ENCODE peak calls at places on chromosome 9, in five cellular contexts. One of them, this sample, is unnamed.

GRCh38 chr9:107397076-107398049 is 92.2 kb downstream of the KLF4 start:
- DNase-seq in upper lobe of right lung: no peak
- DNase-seq in psoas muscle: no peak
- DNase-seq in body of pancreas: no peak
- DNase-seq in CD8-positive, alpha-beta T cell: no peak
- DNase-seq in this sample: no peak

GRCh38 chr9:21964925-21965385 is 29.2 kb downstream of the CDKN2A start:
- DNase-seq in psoas muscle: no peak
- DNase-seq in body of pancreas: peak
- DNase-seq in CD8-positive, alpha-beta T cell: peak
- DNase-seq in upper lobe of right lung: peak
- DNase-seq in this sample: peak

GRCh38 chr9:94908583-94909249 is 182.2 kb downstream of the AOPEP start:
- DNase-seq in body of pancreas: peak
- DNase-seq in CD8-positive, alpha-beta T cell: no peak
- DNase-seq in upper lobe of right lung: no peak
- DNase-seq in psoas muscle: no peak
- DNase-seq in this sample: no peak

GRCh38 chr9:116153765-116154333 is at the start of gene PAPPA:
- DNase-seq in CD8-positive, alpha-beta T cell: no peak
- DNase-seq in upper lobe of right lung: no peak
- DNase-seq in psoas muscle: no peak
- DNase-seq in body of pancreas: no peak
- DNase-seq in this sample: no peak

GRCh38 chr9:34675048-34675714 is 12.7 kb upstream of the CCL27 start:
- DNase-seq in CD8-positive, alpha-beta T cell: peak
- DNase-seq in body of pancreas: peak
- DNase-seq in upper lobe of right lung: no peak
- DNase-seq in psoas muscle: peak
- DNase-seq in this sample: peak

GRCh38 chr9:106420511-106420944 is 442.4 kb upstream of the ZNF462 start:
- DNase-seq in psoas muscle: no peak
- DNase-seq in CD8-positive, alpha-beta T cell: peak
- DNase-seq in upper lobe of right lung: no peak
- DNase-seq in body of pancreas: no peak
- DNase-seq in this sample: peak

GRCh38 chr9:136854842-136855460 is 2.8 kb downstream of the MAMDC4 start:
- DNase-seq in upper lobe of right lung: no peak
- DNase-seq in body of pancreas: no peak
- DNase-seq in psoas muscle: no peak
- DNase-seq in CD8-positive, alpha-beta T cell: no peak
- DNase-seq in this sample: no peak

GRCh38 chr9:137027369-137028012 is 546 bp downstream of the ABCA2 start:
- DNase-seq in CD8-positive, alpha-beta T cell: no peak
- DNase-seq in upper lobe of right lung: no peak
- DNase-seq in psoas muscle: no peak
- DNase-seq in body of pancreas: no peak
- DNase-seq in this sample: no peak

GRCh38 chr9:126283799-126284465 is 42.7 kb upstream of the MVB12B start:
- DNase-seq in psoas muscle: no peak
- DNase-seq in body of pancreas: no peak
- DNase-seq in upper lobe of right lung: no peak
- DNase-seq in CD8-positive, alpha-beta T cell: no peak
- DNase-seq in this sample: no peak

GRCh38 chr9:69122086-69122390 is 52.0 kb upstream of the TJP2 start:
- DNase-seq in CD8-positive, alpha-beta T cell: peak
- DNase-seq in psoas muscle: peak
- DNase-seq in body of pancreas: peak
- DNase-seq in upper lobe of right lung: peak
- DNase-seq in this sample: peak

GRCh38 chr9:118362123-118362522 is 657.9 kb downstream of the TLR4 start:
- DNase-seq in psoas muscle: no peak
- DNase-seq in CD8-positive, alpha-beta T cell: no peak
- DNase-seq in upper lobe of right lung: no peak
- DNase-seq in body of pancreas: no peak
- DNase-seq in this sample: no peak

GRCh38 chr9:19998823-19999455 is 210.1 kb upstream of the SLC24A2 start:
- DNase-seq in CD8-positive, alpha-beta T cell: no peak
- DNase-seq in psoas muscle: no peak
- DNase-seq in upper lobe of right lung: no peak
- DNase-seq in body of pancreas: no peak
- DNase-seq in this sample: peak

GRCh38 chr9:114116061-114116747 is 17.1 kb upstream of the KIF12 start:
- DNase-seq in psoas muscle: no peak
- DNase-seq in body of pancreas: peak
- DNase-seq in CD8-positive, alpha-beta T cell: no peak
- DNase-seq in upper lobe of right lung: peak
- DNase-seq in this sample: no peak

GRCh38 chr9:88426651-88427050 is 38.4 kb downstream of the SPIN1 start:
- DNase-seq in CD8-positive, alpha-beta T cell: no peak
- DNase-seq in upper lobe of right lung: no peak
- DNase-seq in body of pancreas: no peak
- DNase-seq in psoas muscle: no peak
- DNase-seq in this sample: no peak

GRCh38 chr9:33415152-33416038 is 13.0 kb upstream of the AQP7 start:
- DNase-seq in psoas muscle: peak
- DNase-seq in upper lobe of right lung: peak
- DNase-seq in CD8-positive, alpha-beta T cell: peak
- DNase-seq in body of pancreas: peak
- DNase-seq in this sample: peak

GRCh38 chr9:136594492-136594891 is 48.6 kb upstream of the NOTCH1 start:
- DNase-seq in body of pancreas: no peak
- DNase-seq in psoas muscle: no peak
- DNase-seq in upper lobe of right lung: no peak
- DNase-seq in CD8-positive, alpha-beta T cell: no peak
- DNase-seq in this sample: no peak

GRCh38 chr9:22079873-22080341 is 70.8 kb upstream of the CDKN2B start:
- DNase-seq in body of pancreas: peak
- DNase-seq in upper lobe of right lung: no peak
- DNase-seq in CD8-positive, alpha-beta T cell: peak
- DNase-seq in psoas muscle: no peak
- DNase-seq in this sample: peak

GRCh38 chr9:137138701-137139467 is at the start of gene GRIN1:
- DNase-seq in upper lobe of right lung: peak
- DNase-seq in body of pancreas: no peak
- DNase-seq in CD8-positive, alpha-beta T cell: no peak
- DNase-seq in psoas muscle: no peak
- DNase-seq in this sample: no peak

DNA sequence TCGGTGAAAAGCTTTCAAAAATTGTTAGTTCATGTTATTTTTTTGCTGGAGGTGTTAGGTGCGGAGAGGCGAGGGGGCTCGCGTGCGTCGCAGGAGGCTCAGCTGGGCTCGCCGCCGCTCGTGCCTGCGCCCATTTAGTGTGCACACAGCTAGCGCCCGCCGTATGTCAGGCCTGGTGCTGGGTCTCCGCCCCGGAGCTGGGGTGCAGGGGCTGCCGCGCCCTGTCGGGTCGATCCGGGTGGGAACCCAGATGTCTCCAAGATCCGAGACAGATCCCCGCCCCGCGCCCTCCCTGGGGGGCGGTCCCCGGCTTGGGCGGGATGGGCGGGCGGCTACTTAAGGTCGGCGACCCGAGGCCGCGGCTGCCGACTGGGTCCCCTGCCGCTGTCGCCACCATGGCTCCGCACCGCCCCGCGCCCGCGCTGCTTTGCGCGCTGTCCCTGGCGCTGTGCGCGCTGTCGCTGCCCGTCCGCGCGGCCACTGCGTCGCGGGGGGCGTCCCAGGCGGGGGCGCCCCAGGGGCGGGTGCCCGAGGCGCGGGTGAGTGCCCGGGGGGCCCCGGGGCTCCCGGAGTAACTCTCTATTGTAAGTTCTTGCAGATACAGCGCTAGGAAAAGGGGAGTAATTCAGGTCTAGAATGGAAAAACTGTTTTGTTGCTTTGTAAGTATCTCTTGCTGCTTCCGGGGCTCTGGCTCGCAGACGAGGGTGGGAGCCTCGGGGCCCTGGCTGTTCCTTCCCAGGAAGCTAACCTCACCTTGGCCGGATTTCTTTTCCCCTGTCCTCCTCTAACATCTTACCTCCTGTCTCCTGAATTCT is 31.7 kb downstream of the GSN start:
- DNase-seq in upper lobe of right lung: peak
- DNase-seq in body of pancreas: no peak
- DNase-seq in psoas muscle: peak
- DNase-seq in CD8-positive, alpha-beta T cell: peak
- DNase-seq in this sample: no peak
- TF ChIP-seq CTCF in upper lobe of right lung: no peak
- TF ChIP-seq CTCF in body of pancreas: no peak
- TF ChIP-seq CTCF in psoas muscle: no peak
- TF ChIP-seq CTCF in CD8-positive, alpha-beta T cell: no peak
- TF ChIP-seq CTCF in this sample: no peak

DNA sequence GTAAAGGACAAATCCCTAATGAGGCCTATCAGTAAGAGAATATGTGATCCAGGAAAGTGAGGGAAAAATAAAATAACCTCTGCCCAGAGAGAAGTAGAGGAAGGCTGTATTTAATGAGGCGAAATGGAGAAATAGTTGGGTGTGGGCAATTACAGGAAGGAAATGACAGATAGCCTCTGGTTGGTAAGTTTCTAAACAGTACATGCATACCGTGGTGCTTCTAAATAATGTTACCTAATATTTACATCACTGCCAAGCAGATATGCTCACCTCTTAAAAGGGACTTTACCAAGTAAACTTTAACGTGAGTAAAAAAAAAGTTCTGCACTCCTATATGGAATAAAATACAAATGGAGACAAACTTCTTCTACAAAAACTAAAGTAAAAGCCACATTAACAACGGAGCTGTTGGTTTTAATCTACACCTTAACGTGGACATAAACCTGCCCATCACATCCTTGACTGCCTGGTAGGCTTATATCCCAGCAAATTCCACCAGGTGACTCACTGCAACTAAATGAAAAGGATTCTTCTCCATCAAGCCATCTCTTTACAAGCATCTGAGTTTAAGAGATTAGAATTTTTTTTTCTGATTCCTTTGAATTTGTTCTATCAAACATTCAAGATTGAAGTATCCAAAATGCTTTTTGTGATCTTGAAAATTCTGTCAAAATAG is 12.4 kb downstream of the NFIL3 start:
- DNase-seq in upper lobe of right lung: no peak
- DNase-seq in CD8-positive, alpha-beta T cell: no peak
- DNase-seq in body of pancreas: no peak
- DNase-seq in psoas muscle: no peak
- DNase-seq in this sample: no peak
- TF ChIP-seq CTCF in upper lobe of right lung: no peak
- TF ChIP-seq CTCF in CD8-positive, alpha-beta T cell: no peak
- TF ChIP-seq CTCF in body of pancreas: no peak
- TF ChIP-seq CTCF in psoas muscle: no peak
- TF ChIP-seq CTCF in this sample: no peak

GRCh38 chr9:122004589-122004988 is 88.5 kb downstream of the TTLL11 start:
- DNase-seq in body of pancreas: no peak
- DNase-seq in upper lobe of right lung: no peak
- DNase-seq in psoas muscle: no peak
- DNase-seq in CD8-positive, alpha-beta T cell: no peak
- DNase-seq in this sample: no peak

GRCh38 chr9:122001491-122002201 is 91.5 kb downstream of the TTLL11 start:
- DNase-seq in CD8-positive, alpha-beta T cell: no peak
- DNase-seq in psoas muscle: peak
- DNase-seq in upper lobe of right lung: no peak
- DNase-seq in body of pancreas: no peak
- DNase-seq in this sample: no peak

GRCh38 chr9:122007837-122008236 is 85.3 kb downstream of the TTLL11 start:
- DNase-seq in psoas muscle: no peak
- DNase-seq in body of pancreas: no peak
- DNase-seq in upper lobe of right lung: no peak
- DNase-seq in CD8-positive, alpha-beta T cell: no peak
- DNase-seq in this sample: no peak

GRCh38 chr9:122008559-122008958 is 84.5 kb downstream of the TTLL11 start:
- DNase-seq in psoas muscle: no peak
- DNase-seq in body of pancreas: no peak
- DNase-seq in upper lobe of right lung: no peak
- DNase-seq in CD8-positive, alpha-beta T cell: no peak
- DNase-seq in this sample: no peak

GRCh38 chr9:122005597-122005996 is 87.5 kb downstream of the TTLL11 start:
- DNase-seq in CD8-positive, alpha-beta T cell: no peak
- DNase-seq in psoas muscle: no peak
- DNase-seq in upper lobe of right lung: no peak
- DNase-seq in body of pancreas: no peak
- DNase-seq in this sample: no peak
- TF ChIP-seq CTCF in CD8-positive, alpha-beta T cell: no peak
- TF ChIP-seq CTCF in psoas muscle: peak
- TF ChIP-seq CTCF in upper lobe of right lung: peak
- TF ChIP-seq CTCF in body of pancreas: no peak
- TF ChIP-seq CTCF in this sample: no peak

DNA sequence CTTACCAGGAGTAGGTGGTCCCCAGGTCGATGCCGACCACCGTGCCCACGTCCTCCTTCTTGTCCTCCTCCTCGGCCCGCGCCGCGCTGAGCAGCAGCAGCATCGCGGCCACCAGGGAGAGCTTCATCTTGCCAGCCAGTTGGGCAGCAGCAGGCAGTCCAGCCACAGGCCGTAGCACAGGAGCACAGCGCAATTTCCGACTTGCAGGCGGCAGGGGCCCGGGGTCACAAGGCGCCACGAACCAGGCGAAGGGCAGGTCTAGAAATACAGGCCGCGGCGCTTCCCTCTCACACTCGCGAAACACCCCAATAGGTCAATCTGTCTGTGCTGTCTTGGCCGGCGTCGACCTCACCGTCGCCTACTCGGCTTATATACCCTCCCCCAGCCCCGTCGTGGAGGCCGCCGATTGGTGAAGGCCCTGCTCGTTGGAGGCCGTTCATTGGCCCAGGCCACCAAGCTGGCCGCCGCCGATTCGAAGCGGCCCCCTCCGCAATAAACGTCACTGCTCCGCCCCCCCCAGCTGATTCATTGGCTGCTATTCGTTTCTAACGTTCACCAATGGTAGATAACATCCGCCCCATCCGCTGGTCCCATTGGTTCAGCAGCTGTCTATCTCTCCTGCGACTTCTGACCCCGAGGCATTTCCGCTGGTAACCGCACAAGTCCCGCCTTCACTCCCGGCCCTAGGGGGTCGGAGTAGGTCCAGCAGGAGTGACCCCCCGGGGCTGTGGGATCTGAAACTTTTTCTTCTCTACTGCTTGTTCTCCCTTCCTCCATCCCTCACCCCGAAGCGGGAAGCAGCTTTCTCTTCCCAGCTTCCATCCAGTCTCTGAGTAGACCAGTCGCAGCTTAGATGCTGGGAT is at the start of gene HSPA5:
- DNase-seq in CD8-positive, alpha-beta T cell: peak
- DNase-seq in body of pancreas: peak
- DNase-seq in upper lobe of right lung: peak
- DNase-seq in psoas muscle: peak
- DNase-seq in this sample: peak
- TF ChIP-seq CTCF in CD8-positive, alpha-beta T cell: no peak
- TF ChIP-seq CTCF in body of pancreas: peak
- TF ChIP-seq CTCF in upper lobe of right lung: no peak
- TF ChIP-seq CTCF in psoas muscle: no peak
- TF ChIP-seq CTCF in this sample: no peak

DNA sequence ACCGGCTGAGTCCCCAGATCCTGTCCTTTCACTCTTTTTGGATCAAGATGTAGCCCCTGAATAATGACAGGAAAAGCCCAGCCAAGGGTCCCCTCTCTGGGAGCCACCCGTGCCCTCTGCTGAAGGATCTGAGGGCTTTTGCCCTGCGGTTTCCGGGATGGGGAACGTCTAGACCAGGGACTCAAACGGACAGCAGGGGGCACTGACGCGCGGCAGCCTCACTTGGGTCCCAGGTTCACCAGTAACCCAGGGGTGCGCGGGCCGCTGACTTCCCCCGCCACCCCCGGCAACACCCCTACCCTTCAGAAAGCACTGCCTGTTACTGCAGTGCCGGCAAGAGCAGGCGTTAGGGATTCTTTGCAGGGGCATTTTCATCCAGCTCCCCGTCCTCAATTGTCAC is 98.7 kb upstream of the FCN2 start:
- DNase-seq in psoas muscle: no peak
- DNase-seq in body of pancreas: no peak
- DNase-seq in CD8-positive, alpha-beta T cell: no peak
- DNase-seq in upper lobe of right lung: no peak
- DNase-seq in this sample: no peak
- TF ChIP-seq CTCF in psoas muscle: no peak
- TF ChIP-seq CTCF in body of pancreas: no peak
- TF ChIP-seq CTCF in CD8-positive, alpha-beta T cell: no peak
- TF ChIP-seq CTCF in upper lobe of right lung: peak
- TF ChIP-seq CTCF in this sample: peak